ENCODE peak calls at places on chromosomes 12 and 14, in four cellular contexts. One of them, this sample, is unnamed.

GRCh38 chr12:61037792-61038191 is 1222.4 kb upstream of the USP15 start:
- DNase-seq in stimulated activated CD4-positive, alpha-beta T cell treated with anti-CD3 and anti-CD28 coated beads, Interleukin-15, amount 100 ng/mL, for 1 hour: no peak
- DNase-seq in NCI-H446 treated with DMSO at 0.1 percent for 48 hours: no peak
- DNase-seq in amniotic epithelial cell: no peak
- DNase-seq in this sample: no peak

GRCh38 chr14:100199240-100199860 is 39.6 kb upstream of the YY1 start:
- DNase-seq in stimulated activated CD4-positive, alpha-beta T cell treated with anti-CD3 and anti-CD28 coated beads, Interleukin-15, amount 100 ng/mL, for 1 hour: no peak
- DNase-seq in NCI-H446 treated with DMSO at 0.1 percent for 48 hours: no peak
- DNase-seq in amniotic epithelial cell: no peak
- DNase-seq in this sample: no peak

GRCh38 chr12:59695379-59695778 is 99.5 kb downstream of the SLC16A7 start:
- DNase-seq in stimulated activated CD4-positive, alpha-beta T cell treated with anti-CD3 and anti-CD28 coated beads, Interleukin-15, amount 100 ng/mL, for 1 hour: no peak
- DNase-seq in NCI-H446 treated with DMSO at 0.1 percent for 48 hours: no peak
- DNase-seq in amniotic epithelial cell: peak
- DNase-seq in this sample: no peak

GRCh38 chr14:63406341-63406740 is 87.6 kb upstream of the GPHB5 start:
- DNase-seq in stimulated activated CD4-positive, alpha-beta T cell treated with anti-CD3 and anti-CD28 coated beads, Interleukin-15, amount 100 ng/mL, for 1 hour: no peak
- DNase-seq in NCI-H446 treated with DMSO at 0.1 percent for 48 hours: peak
- DNase-seq in amniotic epithelial cell: no peak
- DNase-seq in this sample: no peak

GRCh38 chr12:117013726-117014125 is 85.5 kb downstream of the TESC start:
- DNase-seq in stimulated activated CD4-positive, alpha-beta T cell treated with anti-CD3 and anti-CD28 coated beads, Interleukin-15, amount 100 ng/mL, for 1 hour: no peak
- DNase-seq in NCI-H446 treated with DMSO at 0.1 percent for 48 hours: no peak
- DNase-seq in amniotic epithelial cell: peak
- DNase-seq in this sample: no peak

GRCh38 chr12:13103391-13104033 is at the start of gene GSG1:
- DNase-seq in stimulated activated CD4-positive, alpha-beta T cell treated with anti-CD3 and anti-CD28 coated beads, Interleukin-15, amount 100 ng/mL, for 1 hour: no peak
- DNase-seq in NCI-H446 treated with DMSO at 0.1 percent for 48 hours: no peak
- DNase-seq in amniotic epithelial cell: peak
- DNase-seq in this sample: no peak

GRCh38 chr14:60515696-60516284 is 6.8 kb downstream of the SIX6 start:
- DNase-seq in stimulated activated CD4-positive, alpha-beta T cell treated with anti-CD3 and anti-CD28 coated beads, Interleukin-15, amount 100 ng/mL, for 1 hour: no peak
- DNase-seq in NCI-H446 treated with DMSO at 0.1 percent for 48 hours: no peak
- DNase-seq in amniotic epithelial cell: no peak
- DNase-seq in this sample: no peak

GRCh38 chr12:25829192-25829591 is 129.3 kb upstream of the RASSF8 start:
- DNase-seq in stimulated activated CD4-positive, alpha-beta T cell treated with anti-CD3 and anti-CD28 coated beads, Interleukin-15, amount 100 ng/mL, for 1 hour: no peak
- DNase-seq in NCI-H446 treated with DMSO at 0.1 percent for 48 hours: no peak
- DNase-seq in amniotic epithelial cell: peak
- DNase-seq in this sample: no peak

GRCh38 chr12:66131067-66131688 is 628 bp upstream of the LLPH start:
- DNase-seq in stimulated activated CD4-positive, alpha-beta T cell treated with anti-CD3 and anti-CD28 coated beads, Interleukin-15, amount 100 ng/mL, for 1 hour: no peak
- DNase-seq in NCI-H446 treated with DMSO at 0.1 percent for 48 hours: no peak
- DNase-seq in amniotic epithelial cell: no peak
- DNase-seq in this sample: no peak

GRCh38 chr12:116009805-116010204 is 267.7 kb downstream of the MED13L start:
- DNase-seq in stimulated activated CD4-positive, alpha-beta T cell treated with anti-CD3 and anti-CD28 coated beads, Interleukin-15, amount 100 ng/mL, for 1 hour: no peak
- DNase-seq in NCI-H446 treated with DMSO at 0.1 percent for 48 hours: no peak
- DNase-seq in amniotic epithelial cell: no peak
- DNase-seq in this sample: no peak

GRCh38 chr12:11106288-11106687 is 14.2 kb upstream of the TAS2R43 start:
- DNase-seq in stimulated activated CD4-positive, alpha-beta T cell treated with anti-CD3 and anti-CD28 coated beads, Interleukin-15, amount 100 ng/mL, for 1 hour: no peak
- DNase-seq in NCI-H446 treated with DMSO at 0.1 percent for 48 hours: no peak
- DNase-seq in amniotic epithelial cell: no peak
- DNase-seq in this sample: no peak

GRCh38 chr12:75683220-75683619 is 171.8 kb upstream of the KRR1 start:
- DNase-seq in stimulated activated CD4-positive, alpha-beta T cell treated with anti-CD3 and anti-CD28 coated beads, Interleukin-15, amount 100 ng/mL, for 1 hour: no peak
- DNase-seq in NCI-H446 treated with DMSO at 0.1 percent for 48 hours: no peak
- DNase-seq in amniotic epithelial cell: no peak
- DNase-seq in this sample: no peak

GRCh38 chr12:16385779-16386646 is 38.6 kb downstream of the MGST1 start:
- DNase-seq in stimulated activated CD4-positive, alpha-beta T cell treated with anti-CD3 and anti-CD28 coated beads, Interleukin-15, amount 100 ng/mL, for 1 hour: no peak
- DNase-seq in NCI-H446 treated with DMSO at 0.1 percent for 48 hours: peak
- DNase-seq in amniotic epithelial cell: peak
- DNase-seq in this sample: no peak

GRCh38 chr12:118536306-118536900 is 160.0 kb downstream of the SUDS3 start:
- DNase-seq in stimulated activated CD4-positive, alpha-beta T cell treated with anti-CD3 and anti-CD28 coated beads, Interleukin-15, amount 100 ng/mL, for 1 hour: no peak
- DNase-seq in NCI-H446 treated with DMSO at 0.1 percent for 48 hours: no peak
- DNase-seq in amniotic epithelial cell: no peak
- DNase-seq in this sample: no peak

GRCh38 chr12:123139926-123140674 is 10.8 kb downstream of the PITPNM2 start:
- DNase-seq in stimulated activated CD4-positive, alpha-beta T cell treated with anti-CD3 and anti-CD28 coated beads, Interleukin-15, amount 100 ng/mL, for 1 hour: no peak
- DNase-seq in NCI-H446 treated with DMSO at 0.1 percent for 48 hours: no peak
- DNase-seq in amniotic epithelial cell: peak
- DNase-seq in this sample: no peak

GRCh38 chr14:63504628-63505027 is 38.5 kb downstream of the PPP2R5E start:
- DNase-seq in stimulated activated CD4-positive, alpha-beta T cell treated with anti-CD3 and anti-CD28 coated beads, Interleukin-15, amount 100 ng/mL, for 1 hour: no peak
- DNase-seq in NCI-H446 treated with DMSO at 0.1 percent for 48 hours: no peak
- DNase-seq in amniotic epithelial cell: peak
- DNase-seq in this sample: no peak

GRCh38 chr14:72894623-72895378 is 900 bp upstream of the DPF3 start:
- DNase-seq in stimulated activated CD4-positive, alpha-beta T cell treated with anti-CD3 and anti-CD28 coated beads, Interleukin-15, amount 100 ng/mL, for 1 hour: no peak
- DNase-seq in NCI-H446 treated with DMSO at 0.1 percent for 48 hours: no peak
- DNase-seq in amniotic epithelial cell: no peak
- DNase-seq in this sample: peak

GRCh38 chr12:121579190-121579791 is 1.5 kb downstream of the KDM2B start:
- DNase-seq in stimulated activated CD4-positive, alpha-beta T cell treated with anti-CD3 and anti-CD28 coated beads, Interleukin-15, amount 100 ng/mL, for 1 hour: no peak
- DNase-seq in NCI-H446 treated with DMSO at 0.1 percent for 48 hours: no peak
- DNase-seq in amniotic epithelial cell: no peak
- DNase-seq in this sample: peak

GRCh38 chr12:93622485-93622884 is 50.0 kb downstream of the SOCS2 start:
- DNase-seq in stimulated activated CD4-positive, alpha-beta T cell treated with anti-CD3 and anti-CD28 coated beads, Interleukin-15, amount 100 ng/mL, for 1 hour: no peak
- DNase-seq in NCI-H446 treated with DMSO at 0.1 percent for 48 hours: no peak
- DNase-seq in amniotic epithelial cell: peak
- DNase-seq in this sample: no peak

GRCh38 chr12:19239616-19240234 is 110.2 kb downstream of the PLEKHA5 start:
- DNase-seq in stimulated activated CD4-positive, alpha-beta T cell treated with anti-CD3 and anti-CD28 coated beads, Interleukin-15, amount 100 ng/mL, for 1 hour: no peak
- DNase-seq in NCI-H446 treated with DMSO at 0.1 percent for 48 hours: no peak
- DNase-seq in amniotic epithelial cell: peak
- DNase-seq in this sample: no peak

GRCh38 chr12:53071591-53072551 is 7.3 kb downstream of the SPRYD3 start:
- DNase-seq in stimulated activated CD4-positive, alpha-beta T cell treated with anti-CD3 and anti-CD28 coated beads, Interleukin-15, amount 100 ng/mL, for 1 hour: no peak
- DNase-seq in NCI-H446 treated with DMSO at 0.1 percent for 48 hours: peak
- DNase-seq in amniotic epithelial cell: no peak
- DNase-seq in this sample: no peak

This sample was measured in central memory CD4-positive, alpha-beta T cell.